ENCODE peak calls at places on chromosomes 12 and 14, in four cellular contexts. One of them, this sample, is unnamed.

GRCh38 chr14:76057914-76058313 is 72.4 kb downstream of the IFT43 start:
- DNase-seq in HepG2: no peak
- DNase-seq in H1: no peak
- DNase-seq in K562: no peak
- DNase-seq in this sample: no peak

GRCh38 chr14:70808023-70808401 is 1.3 kb downstream of the MAP3K9 start:
- DNase-seq in HepG2: peak
- DNase-seq in H1: no peak
- DNase-seq in K562: no peak
- DNase-seq in this sample: peak

GRCh38 chr14:68523994-68524725 is 268.7 kb downstream of the ZFP36L1 start:
- DNase-seq in HepG2: no peak
- DNase-seq in H1: no peak
- DNase-seq in K562: no peak
- DNase-seq in this sample: no peak

GRCh38 chr12:24222968-24223367 is 273.5 kb upstream of the SOX5 start:
- DNase-seq in HepG2: no peak
- DNase-seq in H1: no peak
- DNase-seq in K562: no peak
- DNase-seq in this sample: no peak

GRCh38 chr14:89915114-89915878 is 39.2 kb downstream of the EFCAB11 start:
- DNase-seq in HepG2: peak
- DNase-seq in H1: no peak
- DNase-seq in K562: peak
- DNase-seq in this sample: peak

GRCh38 chr14:106522990-106523389 is 996.6 kb downstream of the TMEM121 start:
- DNase-seq in HepG2: no peak
- DNase-seq in H1: no peak
- DNase-seq in K562: no peak
- DNase-seq in this sample: no peak

GRCh38 chr12:110699591-110700445 is 10.9 kb upstream of the HVCN1 start:
- DNase-seq in HepG2: peak
- DNase-seq in H1: no peak
- DNase-seq in K562: peak
- DNase-seq in this sample: peak

GRCh38 chr12:102593128-102593527 is 112.8 kb upstream of the IGF1 start:
- DNase-seq in HepG2: no peak
- DNase-seq in H1: no peak
- DNase-seq in K562: no peak
- DNase-seq in this sample: no peak

GRCh38 chr14:22303589-22304195 is 285.3 kb downstream of the DAD1 start:
- DNase-seq in HepG2: no peak
- DNase-seq in H1: no peak
- DNase-seq in K562: peak
- DNase-seq in this sample: no peak

GRCh38 chr12:80264386-80264785 is 165.0 kb downstream of the OTOGL start:
- DNase-seq in HepG2: no peak
- DNase-seq in H1: no peak
- DNase-seq in K562: no peak
- DNase-seq in this sample: no peak

GRCh38 chr12:13173537-13173936 is 23.0 kb upstream of the EMP1 start:
- DNase-seq in HepG2: no peak
- DNase-seq in H1: no peak
- DNase-seq in K562: no peak
- DNase-seq in this sample: no peak

GRCh38 chr12:98745578-98746391 is 100.7 kb downstream of the APAF1 start:
- DNase-seq in HepG2: no peak
- DNase-seq in H1: no peak
- DNase-seq in K562: no peak
- DNase-seq in this sample: no peak

GRCh38 chr14:101186544-101186943 is 283.0 kb upstream of the RTL1 start:
- DNase-seq in HepG2: no peak
- DNase-seq in H1: no peak
- DNase-seq in K562: no peak
- DNase-seq in this sample: no peak

GRCh38 chr14:72906316-72906715 is 12.4 kb upstream of the DPF3 start:
- DNase-seq in HepG2: no peak
- DNase-seq in H1: no peak
- DNase-seq in K562: no peak
- DNase-seq in this sample: no peak

GRCh38 chr14:105411017-105411941 is 8.3 kb upstream of the MTA1 start:
- DNase-seq in HepG2: no peak
- DNase-seq in H1: no peak
- DNase-seq in K562: peak
- DNase-seq in this sample: peak

GRCh38 chr12:111274820-111275219 is 94.1 kb downstream of the PHETA1 start:
- DNase-seq in HepG2: no peak
- DNase-seq in H1: no peak
- DNase-seq in K562: no peak
- DNase-seq in this sample: peak

GRCh38 chr14:74737753-74738325 is 24.9 kb downstream of the FCF1 start:
- DNase-seq in HepG2: no peak
- DNase-seq in H1: no peak
- DNase-seq in K562: no peak
- DNase-seq in this sample: peak

GRCh38 chr14:64733899-64734298 is 29.7 kb downstream of the PLEKHG3 start:
- DNase-seq in HepG2: no peak
- DNase-seq in H1: no peak
- DNase-seq in K562: no peak
- DNase-seq in this sample: no peak

GRCh38 chr12:12265571-12266388 is 1.1 kb downstream of the LRP6 start:
- DNase-seq in HepG2: no peak
- DNase-seq in H1: no peak
- DNase-seq in K562: no peak
- DNase-seq in this sample: no peak

GRCh38 chr12:39816671-39817185 is 197.1 kb upstream of the ABCD2 start:
- DNase-seq in HepG2: no peak
- DNase-seq in H1: no peak
- DNase-seq in K562: no peak
- DNase-seq in this sample: no peak

GRCh38 chr14:52023518-52023917 is 34.2 kb downstream of the RTRAF start:
- DNase-seq in HepG2: no peak
- DNase-seq in H1: no peak
- DNase-seq in K562: no peak
- DNase-seq in this sample: no peak

GRCh38 chr12:45260854-45261253 is 45.0 kb downstream of the ANO6 start:
- DNase-seq in HepG2: no peak
- DNase-seq in H1: no peak
- DNase-seq in K562: no peak
- DNase-seq in this sample: no peak

GRCh38 chr14:68926236-68926635 is 52.9 kb downstream of the ACTN1 start:
- DNase-seq in HepG2: no peak
- DNase-seq in H1: no peak
- DNase-seq in K562: no peak
- DNase-seq in this sample: peak

DNA sequence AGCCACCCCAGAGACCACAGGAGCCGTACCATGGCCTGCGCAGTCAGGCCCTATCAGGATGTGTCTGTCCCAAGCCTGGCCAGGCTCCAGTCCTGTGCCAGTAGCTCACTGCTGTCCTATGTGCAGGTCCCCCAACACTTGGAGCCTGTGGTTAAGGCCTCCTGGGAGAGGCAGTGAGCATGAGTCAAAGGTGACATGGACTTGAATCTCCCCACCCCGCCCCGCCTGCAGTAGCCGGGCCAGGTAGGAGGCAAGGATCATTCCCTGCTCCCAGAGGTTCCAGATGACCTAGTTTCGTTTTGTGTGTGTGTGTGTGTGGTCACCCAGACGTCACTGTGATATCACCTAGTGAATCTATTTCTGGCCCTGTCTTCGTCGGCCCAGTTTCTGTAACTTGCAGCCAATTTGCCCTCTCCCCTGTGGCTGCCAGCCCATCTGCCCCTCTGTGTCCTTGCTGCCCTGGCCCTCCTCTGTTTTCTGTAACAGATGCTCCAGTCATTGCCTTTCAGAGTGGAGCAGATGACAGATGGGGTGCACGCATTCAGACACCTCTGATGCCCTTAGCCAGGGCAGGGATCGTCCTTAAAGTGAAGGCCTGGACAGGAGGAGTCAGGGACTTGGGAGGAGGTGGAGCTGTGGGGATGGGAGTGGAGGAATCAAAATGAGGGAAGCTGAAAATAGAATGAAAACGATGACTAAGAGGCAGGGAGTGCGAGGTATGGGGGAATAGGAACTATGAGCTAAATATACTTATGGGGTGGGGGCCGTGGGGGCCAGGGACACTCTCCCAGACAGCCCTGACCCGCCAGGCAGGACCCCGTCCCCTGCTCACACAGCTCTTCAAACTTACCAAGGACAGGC is 37.4 kb downstream of the SLC6A12 start:
- DNase-seq in HepG2: peak
- DNase-seq in H1: no peak
- DNase-seq in K562: no peak
- DNase-seq in this sample: no peak
- TF ChIP-seq RNF2 in HepG2: no peak
- TF ChIP-seq RNF2 in H1: no peak
- TF ChIP-seq RNF2 in K562: no peak
- TF ChIP-seq RNF2 in this sample: no peak

GRCh38 chr14:31988237-31988636 is 88.9 kb upstream of the ARHGAP5 start:
- DNase-seq in HepG2: peak
- DNase-seq in H1: no peak
- DNase-seq in K562: no peak
- DNase-seq in this sample: no peak

GRCh38 chr14:31992051-31992450 is 85.1 kb upstream of the ARHGAP5 start:
- DNase-seq in HepG2: no peak
- DNase-seq in H1: no peak
- DNase-seq in K562: no peak
- DNase-seq in this sample: no peak

GRCh38 chr14:31990183-31990862 is 86.8 kb upstream of the ARHGAP5 start:
- DNase-seq in HepG2: no peak
- DNase-seq in H1: no peak
- DNase-seq in K562: no peak
- DNase-seq in this sample: no peak

GRCh38 chr14:31993521-31993941 is 83.6 kb upstream of the ARHGAP5 start:
- DNase-seq in HepG2: no peak
- DNase-seq in H1: no peak
- DNase-seq in K562: no peak
- DNase-seq in this sample: no peak

GRCh38 chr14:31990959-31991541 is 86.1 kb upstream of the ARHGAP5 start:
- DNase-seq in HepG2: peak
- DNase-seq in H1: no peak
- DNase-seq in K562: no peak
- DNase-seq in this sample: no peak
- TF ChIP-seq EP300 in HepG2: no peak
- TF ChIP-seq EP300 in H1: no peak
- TF ChIP-seq EP300 in K562: no peak
- TF ChIP-seq EP300 in this sample: no peak

GRCh38 chr12:49552425-49552824 is 13.6 kb downstream of the KCNH3 start:
- DNase-seq in HepG2: no peak
- DNase-seq in H1: no peak
- DNase-seq in K562: no peak
- DNase-seq in this sample: no peak
- H3K4me2 ChIP-seq in HepG2: no peak
- H3K4me2 ChIP-seq in H1: no peak
- H3K4me2 ChIP-seq in K562: no peak
- H3K4me2 ChIP-seq in this sample: no peak

GRCh38 chr12:50175716-50176026 is 8.5 kb upstream of the CERS5 start:
- DNase-seq in HepG2: no peak
- DNase-seq in H1: no peak
- DNase-seq in K562: no peak
- DNase-seq in this sample: no peak

GRCh38 chr12:50174971-50175715 is 8.0 kb upstream of the CERS5 start:
- DNase-seq in HepG2: peak
- DNase-seq in H1: no peak
- DNase-seq in K562: peak
- DNase-seq in this sample: peak
- TF ChIP-seq RNF2 in HepG2: no peak
- TF ChIP-seq RNF2 in H1: no peak
- TF ChIP-seq RNF2 in K562: no peak
- TF ChIP-seq RNF2 in this sample: no peak